ENCODE peak calls at places on chromosomes 1 and 21, in seven cellular contexts. Q, I, W, V, A, H and L are unnamed samples.

GRCh38 chr1:50295553-50295952 is 127.7 kb downstream of the DMRTA2 start:
- DNase-seq in V (no peak), A (no peak), Q (no peak), I (no peak), H (no peak), W (no peak), L (no peak)

GRCh38 chr1:190975827-190976226 is 498.2 kb upstream of the BRINP3 start:
- DNase-seq in W (no peak), A (no peak), I (no peak), Q (no peak), H (no peak), V (no peak), L (no peak)

GRCh38 chr1:231515748-231516147 is 12.7 kb upstream of the TSNAX start:
- DNase-seq in I (no peak), A (no peak), V (no peak), Q (no peak), H (no peak), W (no peak), L (no peak)

GRCh38 chr1:65791396-65791795 is 1.3 kb upstream of the PDE4B start:
- DNase-seq in Q (no peak), A (no peak), I (no peak), H (no peak), W (no peak), V (no peak), L (no peak)

GRCh38 chr21:33937931-33938339 is 22.3 kb upstream of the ATP5PO start:
- DNase-seq in I (no peak), H (no peak), W (no peak), A (no peak), Q (no peak), V (no peak), L (no peak)

GRCh38 chr1:65195495-65196417 is 47.8 kb downstream of the AK4 start:
- DNase-seq in A (no peak), H (no peak), Q (no peak), I (no peak), V (peak; percentile 42), W (no peak), L (no peak)

GRCh38 chr1:32900371-32900955 is 726 bp downstream of the TMEM54 start:
- DNase-seq in I (no peak), H (no peak), A (no peak), W (no peak), Q (no peak), V (no peak), L (no peak)

GRCh38 chr1:74772945-74773344 is 40.0 kb downstream of the TYW3 start:
- DNase-seq in V (no peak), W (no peak), A (no peak), I (no peak), H (no peak), Q (no peak), L (no peak)

GRCh38 chr1:109802901-109803561 is 39.3 kb upstream of the EPS8L3 start:
- DNase-seq in V (no peak), W (no peak), I (no peak), Q (no peak), A (no peak), H (peak; percentile 16), L (no peak)

GRCh38 chr1:5504364-5504740 is 487.9 kb downstream of the NPHP4 start:
- DNase-seq in Q (peak; percentile 46), V (no peak), W (no peak), I (no peak), A (no peak), H (no peak), L (peak; percentile 34)

GRCh38 chr21:44477131-44477530 is 21.8 kb downstream of the LRRC3 start:
- DNase-seq in A (no peak), I (no peak), W (no peak), V (no peak), H (no peak), Q (no peak), L (no peak)

GRCh38 chr1:180791806-180792205 is 120.9 kb upstream of the KIAA1614 start:
- DNase-seq in Q (no peak), I (no peak), H (no peak), W (no peak), A (no peak), V (no peak), L (no peak)

GRCh38 chr1:200947059-200947566 is 52.4 kb downstream of the INAVA start:
- DNase-seq in Q (no peak), W (no peak), A (no peak), V (no peak), H (no peak), I (no peak), L (no peak)

GRCh38 chr1:33370286-33370685 is 49.4 kb upstream of the A3GALT2 start:
- DNase-seq in W (no peak), Q (peak; percentile 56), I (no peak), V (peak; percentile 86), A (no peak), H (no peak), L (no peak)

GRCh38 chr21:43352568-43353281 is 74.2 kb downstream of the SIK1 start:
- DNase-seq in V (no peak), A (no peak), I (no peak), W (peak; percentile 49), H (no peak), Q (no peak), L (no peak)

GRCh38 chr1:234725177-234726132 is 115.5 kb upstream of the IRF2BP2 start:
- DNase-seq in A (no peak), W (no peak), H (peak; percentile 56), I (peak; percentile 48), V (peak; percentile 63), Q (no peak), L (no peak)

GRCh38 chr1:159868766-159869165 is 6.3 kb upstream of the VSIG8 start:
- DNase-seq in V (no peak), I (no peak), A (no peak), H (no peak), Q (no peak), W (no peak), L (no peak)

GRCh38 chr1:220880726-220881506 is 1.7 kb downstream of the HLX start:
- DNase-seq in I (no peak), Q (peak; percentile 84), W (peak; percentile 75), A (peak; percentile 84), H (peak; percentile 70), V (peak; percentile 79), L (peak; percentile 88)

GRCh38 chr1:161038523-161039153 is at the start of gene TSTD1:
- DNase-seq in A (no peak), W (peak; percentile 90), H (peak; percentile 92), V (peak; percentile 62), I (peak; percentile 85), Q (peak; percentile 61), L (peak; percentile 93)

GRCh38 chr1:161039154-161039545 is 386 bp upstream of the TSTD1 start:
- DNase-seq in W (no peak), A (no peak), V (no peak), I (no peak), Q (no peak), H (no peak), L (no peak)

GRCh38 chr1:161033751-161034150 is 5.0 kb downstream of the TSTD1 start:
- DNase-seq in W (no peak), Q (no peak), H (no peak), A (no peak), I (no peak), V (no peak), L (no peak)

GRCh38 chr1:161039546-161039945 is 782 bp upstream of the TSTD1 start:
- DNase-seq in I (no peak), H (no peak), A (no peak), W (no peak), Q (no peak), V (no peak), L (no peak)

GRCh38 chr1:161037661-161038522 is 872 bp downstream of the TSTD1 start:
- DNase-seq in Q (no peak), W (peak; percentile 61), V (no peak), I (no peak), A (no peak), H (peak; percentile 66), L (peak; percentile 40)
- H3K4me3 ChIP-seq in Q (peak overlapping the region; percentile 64), W (peak overlapping the region; percentile 44), V (peak overlapping the region; percentile 56), I (peak overlapping the region; percentile 87), A (peak overlapping the region; percentile 47), H (peak overlapping the region; percentile 62), L (peak overlapping the region; percentile 61)

DNA sequence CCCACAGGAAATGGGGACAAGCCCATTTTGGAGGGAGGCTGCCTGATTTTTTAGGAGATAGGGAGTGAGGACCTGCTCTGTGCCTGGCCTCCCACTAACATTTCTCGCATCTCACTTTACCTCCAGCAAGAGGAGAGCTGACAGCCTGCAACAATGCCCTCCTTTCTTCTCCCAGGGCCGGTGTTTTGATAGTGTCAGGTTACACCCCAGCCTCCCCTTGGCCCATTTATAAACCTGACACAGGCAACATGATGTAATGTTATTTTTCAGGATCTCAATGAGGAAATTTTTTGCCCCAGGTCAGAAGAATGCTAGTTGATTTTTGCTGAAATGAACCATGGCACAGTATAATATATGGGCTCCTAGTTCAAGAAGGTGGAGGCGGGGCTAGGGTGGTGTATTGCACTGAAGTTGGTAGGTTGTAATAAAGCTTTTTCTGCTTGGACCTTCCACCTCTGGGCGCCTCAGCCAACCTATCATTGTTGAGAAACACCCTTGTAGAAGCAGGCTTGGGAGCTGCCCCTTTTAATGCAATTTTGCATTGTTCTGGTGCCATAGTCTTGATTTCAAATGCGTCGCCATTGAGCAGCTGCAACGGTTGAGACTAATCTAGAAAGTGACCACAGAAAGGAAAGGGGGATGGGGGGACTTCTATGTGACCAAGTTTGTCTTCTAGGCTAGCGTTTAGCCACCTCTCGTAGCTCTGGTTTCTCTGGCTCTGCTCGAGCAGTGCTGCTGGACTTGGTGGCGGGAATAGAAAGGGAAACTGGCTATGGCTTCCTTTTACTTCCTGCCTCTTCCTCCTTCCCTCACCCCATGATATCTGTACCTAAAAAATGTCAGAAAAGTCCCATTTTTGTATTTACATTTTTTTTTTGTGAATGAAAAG is 53.0 kb downstream of the PBX1 start:
- DNase-seq in I (no peak), Q (no peak), W (peak; percentile 75), H (peak; percentile 77), A (no peak), V (no peak), L (no peak)
- H3K4me1 ChIP-seq in I (no peaks in the 10 kb centered on the region), Q (peaks cover 49% of the 10 kb centered on the region), W (peaks cover 12% of the 10 kb centered on the region), H (no peaks in the 10 kb centered on the region), A (peaks cover 100% of the 10 kb centered on the region), V (peaks cover 64% of the 10 kb centered on the region), L (peaks cover 5% of the 10 kb centered on the region)

GRCh38 chr1:162632234-162632666 is at the start of gene DDR2:
- DNase-seq in Q (peak; percentile 73), W (peak; percentile 58), I (no peak), H (peak; percentile 57), V (peak; percentile 64), A (no peak), L (peak; percentile 50)

GRCh38 chr1:162631546-162632233 is 574 bp upstream of the DDR2 start:
- DNase-seq in I (no peak), Q (peak; percentile 28), V (peak; percentile 35), H (no peak), W (no peak), A (no peak), L (no peak)

GRCh38 chr1:162632743-162633326 is 571 bp downstream of the DDR2 start:
- DNase-seq in Q (no peak), I (no peak), W (no peak), A (no peak), H (no peak), V (peak; percentile 37), L (no peak)

GRCh38 chr1:162635418-162635817 is 3.2 kb downstream of the DDR2 start:
- DNase-seq in Q (no peak), H (no peak), I (no peak), V (no peak), A (no peak), W (no peak), L (no peak)

GRCh38 chr1:162633327-162633762 is 1.1 kb downstream of the DDR2 start:
- DNase-seq in H (no peak), I (no peak), Q (no peak), A (no peak), W (no peak), V (no peak), L (no peak)
- TF ChIP-seq CTCF in H (no peak), I (no peak), Q (no peak), A (no peak), W (no peak), V (peak; percentile 26), L (no peak)

GRCh38 chr1:210231846-210232523 is 611 bp upstream of the SERTAD4 start:
- DNase-seq in I (no peak), V (peak; percentile 38), A (no peak), H (no peak), W (no peak), Q (peak; percentile 34), L (no peak)
- H3K4me3 ChIP-seq in I (no peak overlapping the region), V (peak overlapping the region; percentile 69), A (peak overlapping the region; percentile 97), H (peak overlapping the region; percentile 51), W (peak overlapping the region; percentile 57), Q (peak overlapping the region; percentile 71), L (peak overlapping the region; percentile 49)